ENCODE peak calls at places on chromosomes 13 and 19, in five cellular contexts. R is astrocyte of the cerebellum, D is cardiac muscle cell, E is IMR-90, Y is psoas muscle. P is an unnamed sample.
A peak's percentile ranks its signal among the peaks of the same experiment; 100 is the strongest.

GRCh38 chr19:52200044-52200443 is 10.2 kb downstream of the PPP2R1A start:
- DNase-seq in D (no peak), E (peak; percentile 78), R (no peak), Y (peak; percentile 48), P (no peak)

GRCh38 chr13:49214917-49215376 is 5.2 kb upstream of the MLNR start:
- DNase-seq in Y (peak; percentile 21), E (peak; percentile 6), R (no peak), D (no peak), P (no peak)

GRCh38 chr13:48567521-48568331 is 34.8 kb upstream of the RCBTB2 start:
- DNase-seq in E (no peak), Y (no peak), R (no peak), D (no peak), P (no peak)

GRCh38 chr19:52270266-52270885 is 989 bp downstream of the ZNF766 start:
- DNase-seq in R (no peak), E (peak; percentile 17), D (no peak), Y (no peak), P (no peak)

GRCh38 chr19:10593820-10594637 is 6.9 kb upstream of the AP1M2 start:
- DNase-seq in Y (no peak), R (no peak), D (no peak), E (no peak), P (no peak)

GRCh38 chr13:69751259-69751658 is 356.4 kb upstream of the ATXN8OS start:
- DNase-seq in E (no peak), Y (no peak), D (no peak), R (no peak), P (no peak)

GRCh38 chr19:8616861-8617260 is 6.3 kb upstream of the ADAMTS10 start:
- DNase-seq in R (no peak), D (no peak), E (no peak), Y (no peak), P (no peak)

GRCh38 chr13:111489301-111489700 is 168.9 kb downstream of the TEX29 start:
- DNase-seq in R (no peak), E (no peak), Y (no peak), D (no peak), P (no peak)

GRCh38 chr19:55683449-55684261 is 8.6 kb downstream of the EPN1 start:
- DNase-seq in Y (peak; percentile 2), D (no peak), R (no peak), E (no peak), P (no peak)

GRCh38 chr19:35549174-35549788 is 3.9 kb downstream of the TMEM147 start:
- DNase-seq in E (peak; percentile 56), Y (no peak), D (peak; percentile 89), R (peak; percentile 52), P (no peak)

GRCh38 chr19:41089955-41090354 is 1.7 kb downstream of the CYP2A13 start:
- DNase-seq in R (no peak), D (no peak), Y (no peak), E (no peak), P (no peak)

GRCh38 chr19:4354897-4355296 is 11.5 kb downstream of the MPND start:
- DNase-seq in R (no peak), Y (no peak), D (no peak), E (no peak), P (no peak)

GRCh38 chr13:92896842-92897241 is 329.8 kb upstream of the GPC6 start:
- DNase-seq in Y (no peak), R (peak; percentile 8), E (peak; percentile 21), D (peak; percentile 49), P (no peak)

GRCh38 chr13:75319244-75319643 is 162.7 kb downstream of the TBC1D4 start:
- DNase-seq in Y (no peak), E (peak; percentile 63), R (no peak), D (no peak), P (no peak)

GRCh38 chr19:41518141-41518540 is 57.8 kb upstream of the CEACAM21 start:
- DNase-seq in Y (no peak), R (no peak), E (no peak), D (no peak), P (no peak)

GRCh38 chr13:39956036-39956435 is 300.6 kb downstream of the COG6 start:
- DNase-seq in R (no peak), E (no peak), D (no peak), Y (no peak), P (no peak)

GRCh38 chr13:75489502-75490263 is 7.7 kb upstream of the TBC1D4 start:
- DNase-seq in E (peak; percentile 69), R (peak; percentile 57), Y (no peak), D (no peak), P (no peak)

GRCh38 chr13:46388308-46388707 is 1.3 kb upstream of the RUBCNL start:
- DNase-seq in E (no peak), Y (no peak), D (no peak), R (no peak), P (no peak)

GRCh38 chr13:52156724-52157251 is 2.6 kb downstream of the NEK3 start:
- DNase-seq in E (peak; percentile 36), D (no peak), R (peak; percentile 40), Y (no peak), P (no peak)

GRCh38 chr19:47109177-47109540 is 4.4 kb downstream of the ZC3H4 start:
- DNase-seq in R (no peak), Y (no peak), D (no peak), E (no peak), P (no peak)

GRCh38 chr13:36520111-36520510 is 87.8 kb downstream of the CCNA1 start:
- DNase-seq in Y (no peak), E (no peak), D (no peak), R (no peak), P (no peak)

GRCh38 chr19:48393559-48394330 is at the start of gene GRIN2D:
- DNase-seq in D (peak; percentile 62), R (no peak), E (peak; percentile 33), Y (no peak), P (no peak)

GRCh38 chr13:66483712-66484111 is 746.4 kb downstream of the PCDH9 start:
- DNase-seq in Y (no peak), D (no peak), R (no peak), E (no peak), P (no peak)

GRCh38 chr19:40689339-40690049 is 957 bp downstream of the NUMBL start:
- DNase-seq in R (no peak), D (no peak), E (no peak), Y (peak; percentile 43), P (no peak)

GRCh38 chr13:64755961-64756360 is 2474.2 kb downstream of the PCDH9 start:
- DNase-seq in R (no peak), Y (no peak), D (no peak), E (no peak), P (no peak)

DNA sequence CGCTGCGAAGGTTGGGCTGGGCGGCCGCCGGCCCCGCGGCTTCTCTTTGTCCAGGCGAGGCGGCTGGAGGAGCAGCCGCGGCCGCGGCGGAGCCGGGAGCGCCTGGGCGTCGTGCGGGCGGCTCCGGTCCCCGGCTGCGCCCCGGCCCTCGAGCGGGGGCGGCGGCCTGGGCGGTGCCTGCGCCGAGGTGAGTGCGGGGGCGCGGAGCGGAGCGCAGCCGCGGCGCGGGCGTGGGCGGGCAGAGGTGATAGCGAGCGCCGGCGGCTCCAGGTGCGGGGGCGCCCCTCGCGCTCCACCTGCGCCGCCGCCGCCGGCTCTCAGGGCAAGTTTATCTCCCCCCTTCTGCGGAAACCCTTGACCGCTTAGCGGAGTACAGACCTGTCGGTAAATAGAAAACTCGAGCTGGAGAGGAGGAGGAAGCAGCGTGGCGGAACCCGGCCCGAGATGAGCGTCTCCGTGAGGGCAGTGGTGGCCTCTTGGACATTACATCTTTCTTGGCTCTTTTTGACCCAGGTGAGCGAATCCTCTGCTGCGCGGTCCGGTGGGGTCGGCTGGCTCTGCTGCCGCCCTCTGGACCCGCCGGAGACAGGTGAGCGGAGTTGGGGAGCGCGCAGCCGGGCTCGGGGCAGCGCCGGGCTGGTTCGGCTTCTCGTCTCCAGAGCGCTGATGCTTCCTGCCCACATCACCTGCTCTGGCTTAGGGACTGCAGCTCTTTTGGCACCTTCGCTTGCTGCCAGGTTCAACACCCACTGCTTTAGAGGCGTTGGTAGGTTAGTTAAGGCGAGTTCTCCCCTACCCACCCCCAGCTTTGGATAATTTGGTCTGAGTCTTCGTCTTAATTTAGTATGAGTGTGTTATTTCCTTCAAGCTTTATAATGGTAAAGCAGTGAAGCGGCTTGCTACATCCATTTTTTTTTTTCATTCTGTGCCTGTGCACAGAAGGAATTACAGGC is at the start of gene MTUS2:
- DNase-seq in Y (no peak), D (peak; percentile 44), R (no peak), E (no peak), P (no peak)
- H3K4me3 ChIP-seq in Y (peak within 1 kb of the TSS; percentile 47), D (peak within 1 kb of the TSS; percentile 43), R (peak within 1 kb of the TSS; percentile 28), E (peak within 1 kb of the TSS; percentile 47), P (peak within 1 kb of the TSS; percentile 60)

DNA sequence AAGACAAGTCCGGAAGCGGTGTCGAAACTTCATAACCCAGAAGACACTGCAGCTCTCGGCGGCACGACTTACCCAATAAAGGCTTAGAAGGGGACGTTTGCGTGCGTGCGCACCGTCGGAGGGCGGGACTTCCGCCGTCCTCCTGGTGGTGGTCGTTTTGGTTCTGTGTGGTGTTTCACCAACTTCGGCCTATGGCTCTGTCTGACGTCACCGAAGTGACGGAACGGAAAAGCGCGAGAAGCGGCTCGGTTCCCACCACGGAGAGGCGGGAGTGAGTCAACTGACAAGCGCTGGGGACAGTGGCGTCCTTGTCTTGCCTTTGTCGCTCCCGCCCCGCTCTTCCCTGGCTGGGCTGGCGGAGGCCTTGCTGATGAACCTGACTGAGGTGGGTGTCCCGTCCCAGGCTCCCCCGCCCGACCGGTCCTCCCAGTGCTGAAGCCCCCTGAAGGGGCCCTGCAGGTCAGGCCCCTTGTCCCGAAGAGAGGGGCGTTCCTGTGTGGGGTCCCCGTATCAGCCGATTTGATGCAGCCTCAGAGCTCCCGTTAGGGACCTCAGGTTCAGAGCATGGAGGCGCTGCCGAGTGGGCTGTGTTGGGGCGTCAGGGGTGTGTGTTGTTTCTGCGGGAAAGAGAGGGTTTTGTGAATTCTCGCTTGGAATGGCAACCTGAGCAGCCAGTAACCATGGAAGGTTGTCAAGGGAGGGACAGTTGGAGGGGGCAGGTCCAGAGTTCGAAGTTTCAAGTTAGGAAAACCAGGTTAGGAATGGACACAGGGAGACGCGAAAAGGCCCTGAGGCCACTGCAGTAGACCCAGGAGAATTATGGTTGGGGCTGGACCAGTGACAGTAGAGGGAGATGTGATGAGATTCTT is at the start of gene ZNF548:
- DNase-seq in E (peak; percentile 100), R (peak; percentile 98), D (peak; percentile 99), Y (peak; percentile 97), P (peak; percentile 93)
- TF ChIP-seq CTCF in E (peak; percentile 34), R (no peak), D (peak; percentile 24), Y (peak; percentile 24), P (peak; percentile 42)

GRCh38 chr19:50657672-50658437 is 8.6 kb downstream of the C19orf81 start:
- DNase-seq in Y (peak; percentile 82), D (peak; percentile 100), R (peak; percentile 11), E (peak; percentile 98), P (peak; percentile 39)
- H3K4me3 ChIP-seq in Y (no peak overlapping the region), D (peak overlapping the region; percentile 55), R (no peak overlapping the region), E (peak overlapping the region; percentile 51), P (peak overlapping the region; percentile 25)

GRCh38 chr13:50376895-50377575 is 361.8 kb downstream of the KCNRG start:
- DNase-seq in Y (no peak), D (no peak), E (no peak), R (no peak), P (no peak)
- TF ChIP-seq CTCF in Y (peak; percentile 32), D (no peak), E (no peak), R (no peak), P (no peak)